ENCODE peak calls at places on chromosomes 12 and 14, in eight cellular contexts. One of them, this sample, is unnamed.

GRCh38 chr14:71923471-71923870 is 8.8 kb upstream of the RGS6 start:
- DNase-seq in HCT116: no peak
- DNase-seq in K562: no peak
- DNase-seq in HepG2: no peak
- DNase-seq in GM23338: peak; percentile 59
- DNase-seq in A549: no peak
- DNase-seq in GM12878: no peak
- DNase-seq in SK-N-SH: no peak
- DNase-seq in this sample: no peak

GRCh38 chr14:39576726-39577125 is 144.5 kb upstream of the FBXO33 start:
- DNase-seq in GM23338: no peak
- DNase-seq in K562: no peak
- DNase-seq in A549: no peak
- DNase-seq in GM12878: no peak
- DNase-seq in HCT116: no peak
- DNase-seq in SK-N-SH: no peak
- DNase-seq in HepG2: no peak
- DNase-seq in this sample: no peak

GRCh38 chr14:57495409-57495808 is 1.8 kb upstream of the CCDC198 start:
- DNase-seq in SK-N-SH: no peak
- DNase-seq in K562: no peak
- DNase-seq in GM23338: no peak
- DNase-seq in A549: no peak
- DNase-seq in HepG2: no peak
- DNase-seq in GM12878: no peak
- DNase-seq in HCT116: no peak
- DNase-seq in this sample: no peak

GRCh38 chr12:6592087-6592486 is 15.1 kb downstream of the CHD4 start:
- DNase-seq in GM23338: no peak
- DNase-seq in HepG2: no peak
- DNase-seq in A549: no peak
- DNase-seq in GM12878: no peak
- DNase-seq in HCT116: no peak
- DNase-seq in SK-N-SH: no peak
- DNase-seq in K562: no peak
- DNase-seq in this sample: no peak

GRCh38 chr14:47044841-47045240 is 393.3 kb upstream of the RPL10L start:
- DNase-seq in A549: no peak
- DNase-seq in GM12878: no peak
- DNase-seq in HCT116: no peak
- DNase-seq in SK-N-SH: no peak
- DNase-seq in K562: no peak
- DNase-seq in GM23338: peak; percentile 83
- DNase-seq in HepG2: no peak
- DNase-seq in this sample: no peak

GRCh38 chr14:32004300-32004699 is 72.8 kb upstream of the ARHGAP5 start:
- DNase-seq in HepG2: peak; percentile 41
- DNase-seq in GM23338: no peak
- DNase-seq in SK-N-SH: no peak
- DNase-seq in HCT116: peak; percentile 31
- DNase-seq in K562: no peak
- DNase-seq in GM12878: no peak
- DNase-seq in A549: no peak
- DNase-seq in this sample: no peak

GRCh38 chr12:87323369-87323768 is 705.8 kb downstream of the C12orf50 start:
- DNase-seq in GM23338: no peak
- DNase-seq in SK-N-SH: no peak
- DNase-seq in K562: no peak
- DNase-seq in HepG2: no peak
- DNase-seq in HCT116: no peak
- DNase-seq in A549: no peak
- DNase-seq in GM12878: no peak
- DNase-seq in this sample: no peak

GRCh38 chr14:25116607-25117006 is 66.7 kb upstream of the STXBP6 start:
- DNase-seq in K562: no peak
- DNase-seq in HepG2: no peak
- DNase-seq in GM23338: no peak
- DNase-seq in SK-N-SH: no peak
- DNase-seq in A549: no peak
- DNase-seq in GM12878: no peak
- DNase-seq in HCT116: no peak
- DNase-seq in this sample: no peak

GRCh38 chr14:43479751-43480150 is 1027.3 kb downstream of the FSCB start:
- DNase-seq in SK-N-SH: no peak
- DNase-seq in K562: no peak
- DNase-seq in A549: no peak
- DNase-seq in GM12878: no peak
- DNase-seq in HepG2: no peak
- DNase-seq in GM23338: no peak
- DNase-seq in HCT116: no peak
- DNase-seq in this sample: no peak

GRCh38 chr12:100752841-100753240 is 41.7 kb upstream of the ANO4 start:
- DNase-seq in GM12878: no peak
- DNase-seq in SK-N-SH: no peak
- DNase-seq in K562: no peak
- DNase-seq in HepG2: no peak
- DNase-seq in GM23338: no peak
- DNase-seq in A549: no peak
- DNase-seq in HCT116: no peak
- DNase-seq in this sample: no peak

GRCh38 chr12:110102255-110102654 is 21.9 kb upstream of the IFT81 start:
- DNase-seq in K562: peak; percentile 97
- DNase-seq in GM23338: peak; percentile 98
- DNase-seq in HCT116: peak; percentile 94
- DNase-seq in HepG2: peak; percentile 92
- DNase-seq in GM12878: no peak
- DNase-seq in SK-N-SH: peak; percentile 64
- DNase-seq in A549: peak; percentile 97
- DNase-seq in this sample: no peak

GRCh38 chr12:30823140-30823669 is 68.5 kb upstream of the CAPRIN2 start:
- DNase-seq in HepG2: no peak
- DNase-seq in GM12878: no peak
- DNase-seq in HCT116: no peak
- DNase-seq in GM23338: peak; percentile 72
- DNase-seq in SK-N-SH: no peak
- DNase-seq in K562: no peak
- DNase-seq in A549: no peak
- DNase-seq in this sample: no peak

DNA sequence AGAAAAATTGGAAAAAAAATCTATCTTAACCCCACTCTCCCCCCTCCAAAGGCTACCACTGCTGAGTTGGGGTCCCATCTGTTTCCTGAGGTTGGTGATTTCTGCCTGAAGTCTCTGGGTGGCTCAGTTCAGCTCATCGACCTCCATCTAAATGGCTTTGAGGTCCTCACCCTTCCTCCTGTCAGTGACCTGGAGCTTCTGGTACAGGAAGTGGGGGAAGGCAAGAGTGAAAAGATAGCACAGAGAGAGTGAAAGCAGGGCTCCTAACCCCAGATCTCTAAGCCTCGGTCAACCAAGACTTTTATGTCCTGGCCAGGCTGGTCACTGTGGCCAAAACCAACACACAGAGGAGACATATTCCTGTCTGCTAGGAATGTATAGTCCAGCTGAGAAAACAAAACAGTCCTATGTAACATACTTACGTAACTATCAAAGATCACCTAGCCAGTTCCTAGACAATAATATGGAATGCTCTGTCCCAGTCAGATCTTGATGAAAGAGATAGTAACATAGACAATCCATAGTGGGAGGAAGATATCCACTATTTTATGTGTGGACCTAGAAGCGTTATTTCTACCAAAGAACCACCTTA is 12.3 kb upstream of the KRT73 start:
- DNase-seq in GM12878: no peak
- DNase-seq in GM23338: no peak
- DNase-seq in K562: no peak
- DNase-seq in HCT116: no peak
- DNase-seq in A549: no peak
- DNase-seq in HepG2: no peak
- DNase-seq in SK-N-SH: no peak
- DNase-seq in this sample: no peak
- TF ChIP-seq REST in GM12878: no peak
- TF ChIP-seq REST in GM23338: no peak
- TF ChIP-seq REST in K562: no peak
- TF ChIP-seq REST in HCT116: no peak
- TF ChIP-seq REST in A549: no peak
- TF ChIP-seq REST in HepG2: no peak
- TF ChIP-seq REST in SK-N-SH: no peak
- TF ChIP-seq REST in this sample: no peak

GRCh38 chr14:64757601-64758000 is 53.4 kb downstream of the PLEKHG3 start:
- DNase-seq in K562: no peak
- DNase-seq in GM12878: no peak
- DNase-seq in HCT116: no peak
- DNase-seq in SK-N-SH: no peak
- DNase-seq in GM23338: no peak
- DNase-seq in HepG2: no peak
- DNase-seq in A549: no peak
- DNase-seq in this sample: no peak
- H3K4me1 ChIP-seq in K562: peaks cover 12% of the 10 kb centered on the region
- H3K4me1 ChIP-seq in GM12878: no peaks in the 10 kb centered on the region
- H3K4me1 ChIP-seq in HCT116: peaks cover 40% of the 10 kb centered on the region
- H3K4me1 ChIP-seq in SK-N-SH: peaks cover 37% of the 10 kb centered on the region
- H3K4me1 ChIP-seq in GM23338: peaks cover 21% of the 10 kb centered on the region
- H3K4me1 ChIP-seq in HepG2: peaks cover 22% of the 10 kb centered on the region
- H3K4me1 ChIP-seq in A549: peaks cover 71% of the 10 kb centered on the region
- H3K4me1 ChIP-seq in this sample: peaks cover 3% of the 10 kb centered on the region

DNA sequence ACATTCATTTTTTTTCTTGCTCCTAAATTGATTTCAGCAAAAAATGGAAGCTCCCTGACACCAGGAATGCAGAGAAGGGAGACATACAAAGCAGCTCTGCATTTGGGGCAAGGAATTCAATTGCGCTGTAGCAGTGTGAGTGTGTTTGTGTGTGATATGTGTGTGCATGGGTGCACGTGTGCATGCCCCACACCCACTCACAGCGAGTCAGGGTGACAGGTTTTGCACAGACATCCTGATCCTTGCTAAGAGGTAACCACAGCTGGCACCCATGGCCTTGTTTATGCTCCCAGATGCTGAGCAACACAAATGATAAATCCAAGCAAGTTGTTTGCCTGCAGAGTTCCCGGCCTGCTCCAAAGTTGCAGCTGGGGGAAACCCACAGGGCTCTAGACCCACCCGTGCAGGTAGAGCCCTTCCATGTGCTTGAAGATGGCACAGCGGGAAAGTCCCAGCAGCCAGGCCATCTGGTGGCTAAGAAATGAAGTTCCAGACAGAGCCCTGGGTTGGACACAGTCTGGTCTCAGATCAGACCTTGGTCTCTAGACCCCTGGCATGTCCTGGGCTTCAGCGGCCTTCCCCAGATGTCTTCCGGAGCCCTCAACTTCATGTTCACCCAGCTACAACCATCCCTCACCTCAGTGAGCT is 25.8 kb upstream of the BDKRB2 start:
- DNase-seq in HepG2: no peak
- DNase-seq in A549: no peak
- DNase-seq in SK-N-SH: no peak
- DNase-seq in K562: no peak
- DNase-seq in HCT116: no peak
- DNase-seq in GM12878: no peak
- DNase-seq in GM23338: no peak
- DNase-seq in this sample: no peak
- TF ChIP-seq CTCF in HepG2: peak; percentile 15
- TF ChIP-seq CTCF in A549: no peak
- TF ChIP-seq CTCF in SK-N-SH: no peak
- TF ChIP-seq CTCF in K562: no peak
- TF ChIP-seq CTCF in HCT116: no peak
- TF ChIP-seq CTCF in GM12878: no peak
- TF ChIP-seq CTCF in GM23338: peak; percentile 7
- TF ChIP-seq CTCF in this sample: no peak

GRCh38 chr12:112408621-112409020 is 784 bp downstream of the RPL6 start:
- DNase-seq in A549: no peak
- DNase-seq in HepG2: no peak
- DNase-seq in GM23338: no peak
- DNase-seq in SK-N-SH: no peak
- DNase-seq in GM12878: no peak
- DNase-seq in K562: no peak
- DNase-seq in HCT116: no peak
- DNase-seq in this sample: no peak
- TF ChIP-seq REST in A549: no peak
- TF ChIP-seq REST in HepG2: no peak
- TF ChIP-seq REST in GM23338: no peak
- TF ChIP-seq REST in SK-N-SH: no peak
- TF ChIP-seq REST in GM12878: no peak
- TF ChIP-seq REST in K562: no peak
- TF ChIP-seq REST in HCT116: no peak
- TF ChIP-seq REST in this sample: no peak

GRCh38 chr12:45667761-45668160 is 61.7 kb upstream of the ARID2 start:
- DNase-seq in HCT116: no peak
- DNase-seq in K562: no peak
- DNase-seq in GM12878: no peak
- DNase-seq in A549: no peak
- DNase-seq in HepG2: no peak
- DNase-seq in GM23338: no peak
- DNase-seq in SK-N-SH: no peak
- DNase-seq in this sample: no peak
- H3K4me1 ChIP-seq in HCT116: no peaks in the 10 kb centered on the region
- H3K4me1 ChIP-seq in K562: no peaks in the 10 kb centered on the region
- H3K4me1 ChIP-seq in GM12878: peaks cover 19% of the 10 kb centered on the region
- H3K4me1 ChIP-seq in A549: no peaks in the 10 kb centered on the region
- H3K4me1 ChIP-seq in HepG2: no peaks in the 10 kb centered on the region
- H3K4me1 ChIP-seq in GM23338: peaks cover 8% of the 10 kb centered on the region
- H3K4me1 ChIP-seq in SK-N-SH: peaks cover 8% of the 10 kb centered on the region
- H3K4me1 ChIP-seq in this sample: no peaks in the 10 kb centered on the region

GRCh38 chr12:5073838-5074237 is 30.2 kb downstream of the KCNA5 start:
- DNase-seq in GM12878: no peak
- DNase-seq in A549: no peak
- DNase-seq in HCT116: peak; percentile 3
- DNase-seq in GM23338: peak; percentile 77
- DNase-seq in K562: no peak
- DNase-seq in SK-N-SH: peak; percentile 22
- DNase-seq in HepG2: no peak
- DNase-seq in this sample: no peak
- TF ChIP-seq CTCF in GM12878: peak; percentile 23
- TF ChIP-seq CTCF in A549: no peak
- TF ChIP-seq CTCF in HCT116: no peak
- TF ChIP-seq CTCF in GM23338: peak; percentile 81
- TF ChIP-seq CTCF in K562: peak; percentile 38
- TF ChIP-seq CTCF in SK-N-SH: peak; percentile 56
- TF ChIP-seq CTCF in HepG2: peak; percentile 6
- TF ChIP-seq CTCF in this sample: no peak